ENCODE peak calls at places on chromosomes 3 and 15, in ten cellular contexts. E is IMR-90; M is fibroblast of lung; V is OCI-LY7; N is ovary; X is CD4-positive, CD25-positive, alpha-beta regulatory T cell; P is left lung; T is Peyer's patch; Z is endothelial cell of umbilical vein; C is aorta. G is an unnamed sample. For H3K4me1, the result is how much of the 10 kb centered on the place peaks cover.

GRCh38 chr15:100169615-100170279 is 172.0 kb downstream of the ADAMTS17 start:
- DNase-seq in M (no peak), E (no peak), Z (no peak), V (no peak), N (peak), X (no peak), P (no peak), T (no peak), C (no peak), G (peak)

GRCh38 chr3:45506084-45506483 is 88.5 kb upstream of the LIMD1 start:
- DNase-seq in E (no peak), M (no peak), X (no peak), N (no peak), Z (no peak), C (no peak), T (no peak), P (no peak), V (no peak), G (no peak)

GRCh38 chr3:4421121-4421520 is 45.9 kb downstream of the SUMF1 start:
- DNase-seq in T (no peak), N (no peak), E (peak), V (no peak), Z (no peak), P (no peak), M (peak), C (no peak), X (no peak), G (no peak)

GRCh38 chr3:101036213-101036618 is 43.0 kb upstream of the ABI3BP start:
- DNase-seq in C (no peak), X (no peak), V (no peak), N (no peak), P (no peak), T (no peak), Z (peak), E (peak), M (peak), G (no peak)

GRCh38 chr15:76190767-76191538 is 120.3 kb downstream of the ETFA start:
- DNase-seq in N (peak), M (peak), P (peak), Z (peak), E (peak), X (peak), V (peak), C (peak), T (peak), G (peak)

GRCh38 chr3:175179055-175179454 is 319.9 kb downstream of the NAALADL2 start:
- DNase-seq in T (no peak), E (peak), Z (peak), M (peak), C (no peak), P (no peak), V (no peak), X (no peak), N (no peak), G (no peak)

GRCh38 chr3:149936812-149937230 is 33.9 kb downstream of the PFN2 start:
- DNase-seq in P (no peak), E (peak), V (peak), Z (peak), M (peak), N (no peak), T (no peak), X (peak), C (no peak), G (peak)

GRCh38 chr3:158532099-158532734 is 38.8 kb upstream of the MLF1 start:
- DNase-seq in C (no peak), M (peak), V (peak), X (peak), Z (peak), P (no peak), N (no peak), E (peak), T (no peak), G (peak)

GRCh38 chr3:123670743-123671142 is 85.9 kb upstream of the HACD2 start:
- DNase-seq in N (no peak), C (no peak), X (no peak), P (no peak), E (no peak), T (no peak), Z (no peak), M (no peak), V (no peak), G (no peak)
- H3K4me1 ChIP-seq in N (under half), C (under half), X (under half), P (under half), E (under half), T (under half), Z (under half), M (under half), V (under half), G (under half)

GRCh38 chr15:31340591-31340990 is 14.0 kb downstream of the KLF13 start:
- DNase-seq in V (no peak), Z (no peak), T (peak), C (no peak), N (no peak), X (no peak), E (no peak), P (no peak), M (no peak), G (no peak)
- H3K4me1 ChIP-seq in V (half or more), Z (under half), T (under half), C (under half), N (under half), X (half or more), E (under half), P (half or more), M (under half), G (half or more)

GRCh38 chr15:61527836-61528589 is 298.9 kb upstream of the RORA start:
- DNase-seq in N (no peak), Z (peak), V (no peak), T (no peak), P (no peak), E (no peak), M (no peak), C (no peak), X (no peak), G (peak)
- H3K4me1 ChIP-seq in N (under half), Z (half or more), V (under half), T (under half), P (under half), E (under half), M (under half), C (under half), X (under half), G (under half)

GRCh38 chr15:34721157-34721801 is 33.5 kb downstream of the GJD2 start:
- DNase-seq in T (no peak), E (no peak), C (no peak), N (no peak), X (no peak), V (no peak), M (no peak), P (no peak), Z (no peak), G (no peak)

GRCh38 chr15:34717729-34718128 is 37.1 kb downstream of the GJD2 start:
- DNase-seq in N (no peak), T (no peak), C (no peak), X (no peak), M (no peak), Z (no peak), E (peak), V (no peak), P (no peak), G (no peak)

GRCh38 chr15:34719051-34719882 is 35.5 kb downstream of the GJD2 start:
- DNase-seq in C (no peak), X (no peak), Z (no peak), N (no peak), M (no peak), E (no peak), V (no peak), T (no peak), P (no peak), G (no peak)

GRCh38 chr15:34721802-34722795 is 32.7 kb downstream of the GJD2 start:
- DNase-seq in V (no peak), P (no peak), M (peak), X (no peak), Z (peak), C (peak), E (peak), N (no peak), T (no peak), G (no peak)

GRCh38 chr15:34719883-34720148 is 35.0 kb downstream of the GJD2 start:
- DNase-seq in E (no peak), Z (no peak), V (no peak), M (no peak), X (no peak), N (no peak), P (no peak), C (no peak), T (no peak), G (no peak)
- H3K4me1 ChIP-seq in E (under half), Z (under half), V (under half), M (under half), X (under half), N (under half), P (under half), C (under half), T (under half), G (under half)

GRCh38 chr3:16884084-16884747 is 539 bp upstream of the PLCL2 start:
- DNase-seq in E (peak), M (peak), V (peak), N (peak), T (peak), C (peak), P (peak), X (peak), Z (peak), G (peak)
- H3K4me1 ChIP-seq in E (under half), M (under half), V (under half), N (under half), T (under half), C (under half), P (under half), X (under half), Z (under half), G (under half)

GRCh38 chr15:71352125-71352524 is 236.9 kb downstream of the THSD4 start:
- DNase-seq in V (no peak), T (no peak), X (no peak), C (no peak), Z (peak), E (no peak), P (no peak), N (no peak), M (no peak), G (no peak)
- H3K4me1 ChIP-seq in V (under half), T (under half), X (under half), C (under half), Z (under half), E (under half), P (under half), N (under half), M (under half), G (under half)

GRCh38 chr3:197302696-197303341 is 4.4 kb upstream of the DLG1 start:
- DNase-seq in Z (no peak), T (no peak), V (no peak), N (no peak), C (no peak), X (no peak), P (no peak), E (peak), M (peak), G (no peak)
- H3K4me1 ChIP-seq in Z (under half), T (under half), V (under half), N (under half), C (under half), X (under half), P (under half), E (under half), M (under half), G (under half)

GRCh38 chr3:56990295-56991015 is 70.0 kb upstream of the SPATA12 start:
- DNase-seq in X (no peak), N (no peak), C (no peak), Z (no peak), T (no peak), E (no peak), V (no peak), M (no peak), P (no peak), G (no peak)

GRCh38 chr3:56989434-56990294 is 70.8 kb upstream of the SPATA12 start:
- DNase-seq in N (peak), P (no peak), Z (no peak), E (no peak), T (peak), M (peak), C (no peak), V (no peak), X (no peak), G (no peak)

GRCh38 chr3:56988458-56988857 is 72.0 kb upstream of the SPATA12 start:
- DNase-seq in C (no peak), M (no peak), E (no peak), T (no peak), X (no peak), P (no peak), N (no peak), V (no peak), Z (no peak), G (no peak)

GRCh38 chr3:56987238-56987932 is 73.1 kb upstream of the SPATA12 start:
- DNase-seq in C (no peak), V (no peak), Z (peak), M (no peak), E (no peak), N (no peak), X (no peak), P (no peak), T (no peak), G (no peak)

DNA sequence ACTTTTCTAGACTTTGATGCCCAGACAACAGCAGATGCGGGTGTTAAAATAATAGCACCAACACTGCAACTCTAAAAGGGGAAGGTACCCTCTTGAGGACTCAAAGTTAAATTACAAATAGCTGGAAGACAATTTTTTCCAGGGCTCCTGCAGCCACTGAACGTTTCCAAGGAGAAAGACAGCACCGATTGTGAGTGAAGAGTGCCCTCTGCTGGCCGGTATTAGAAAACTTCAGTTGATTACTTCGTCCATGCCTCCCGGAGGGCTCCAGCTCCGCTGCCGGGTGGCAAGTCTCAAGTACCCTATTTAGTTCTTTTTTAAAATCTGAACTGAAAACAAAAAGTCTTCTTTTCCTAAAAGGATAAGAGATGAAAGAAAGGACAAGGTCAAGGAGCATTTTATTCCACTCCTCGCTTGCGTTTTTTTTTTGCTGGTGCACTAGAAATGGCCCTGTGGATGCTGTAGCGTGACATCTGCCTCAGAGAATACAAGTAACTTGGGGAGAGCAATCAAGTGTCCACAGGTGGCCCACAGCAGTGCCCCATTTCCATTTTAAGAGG is 71.5 kb upstream of the SPATA12 start:
- DNase-seq in N (peak), C (peak), E (peak), T (peak), M (peak), P (peak), Z (peak), V (peak), X (peak), G (peak)
- H3K4me1 ChIP-seq in N (under half), C (under half), E (under half), T (under half), M (under half), P (under half), Z (under half), V (under half), X (under half), G (under half)

DNA sequence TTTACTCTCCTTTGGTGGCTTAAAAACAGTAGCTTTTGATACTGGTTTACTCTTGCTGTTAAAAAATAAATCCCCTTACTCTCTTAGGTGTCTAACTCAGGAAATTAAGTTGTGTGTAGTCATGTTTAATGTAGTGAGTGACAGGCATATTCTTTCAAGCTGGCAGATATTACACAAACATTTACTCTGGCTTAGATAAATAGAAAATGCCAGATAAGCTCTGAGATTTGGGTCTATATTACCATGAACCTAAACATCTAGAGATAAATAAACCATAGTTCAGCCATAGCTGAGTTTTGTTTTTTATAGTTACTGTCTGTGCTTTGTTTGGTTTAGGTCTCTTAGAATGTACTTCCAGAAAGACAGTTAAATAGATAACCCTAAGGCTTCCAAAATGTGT is 2.4 kb downstream of the SEMA6D start:
- DNase-seq in M (no peak), P (no peak), X (no peak), T (no peak), Z (peak), V (no peak), N (no peak), C (no peak), E (no peak), G (no peak)
- H3K4me1 ChIP-seq in M (under half), P (under half), X (under half), T (under half), Z (under half), V (under half), N (under half), C (under half), E (under half), G (under half)

GRCh38 chr3:57062119-57062631 is 1.7 kb downstream of the SPATA12 start:
- DNase-seq in N (peak), M (peak), E (no peak), P (peak), C (no peak), T (no peak), V (no peak), Z (peak), X (no peak), G (no peak)

GRCh38 chr3:57061556-57061955 is 1.1 kb downstream of the SPATA12 start:
- DNase-seq in E (no peak), M (peak), P (no peak), C (no peak), Z (no peak), N (no peak), T (no peak), X (no peak), V (no peak), G (no peak)

GRCh38 chr3:57065588-57065987 is 5.1 kb downstream of the SPATA12 start:
- DNase-seq in X (no peak), V (peak), Z (no peak), N (no peak), M (peak), T (no peak), E (peak), C (no peak), P (no peak), G (no peak)

GRCh38 chr3:57064615-57065014 is 4.2 kb downstream of the SPATA12 start:
- DNase-seq in C (no peak), X (no peak), T (no peak), V (no peak), E (no peak), P (no peak), Z (no peak), N (no peak), M (no peak), G (no peak)

GRCh38 chr3:57063027-57063426 is 2.6 kb downstream of the SPATA12 start:
- DNase-seq in C (no peak), N (no peak), P (peak), M (no peak), V (peak), Z (no peak), T (no peak), E (no peak), X (no peak), G (no peak)
- H3K4me1 ChIP-seq in C (under half), N (under half), P (half or more), M (under half), V (half or more), Z (under half), T (under half), E (under half), X (under half), G (under half)